ENCODE peak calls at places on chromosomes 2 and 18, in seven cellular contexts. One of them, this sample, is unnamed.

GRCh38 chr2:170711196-170711773 is 3.9 kb upstream of the SP5 start:
- DNase-seq in NCI-H1105: no peak
- DNase-seq in NCI-H2081 treated with DMSO at 0.1 percent for 48 hours: no peak
- DNase-seq in B cell: no peak
- DNase-seq in AG08396: no peak
- DNase-seq in AG09309: no peak
- DNase-seq in activated naive CD4-positive, alpha-beta T cell: no peak
- DNase-seq in this sample: no peak

GRCh38 chr2:176817061-176817565 is 395.5 kb upstream of the HNRNPA3 start:
- DNase-seq in NCI-H2081 treated with DMSO at 0.1 percent for 48 hours: peak
- DNase-seq in AG09309: no peak
- DNase-seq in AG08396: peak
- DNase-seq in NCI-H1105: peak
- DNase-seq in B cell: no peak
- DNase-seq in activated naive CD4-positive, alpha-beta T cell: no peak
- DNase-seq in this sample: no peak

GRCh38 chr2:156986339-156986988 is 271.0 kb upstream of the GALNT5 start:
- DNase-seq in AG08396: no peak
- DNase-seq in NCI-H1105: no peak
- DNase-seq in NCI-H2081 treated with DMSO at 0.1 percent for 48 hours: no peak
- DNase-seq in activated naive CD4-positive, alpha-beta T cell: no peak
- DNase-seq in B cell: no peak
- DNase-seq in AG09309: no peak
- DNase-seq in this sample: no peak

GRCh38 chr2:152635635-152636298 is 81.5 kb downstream of the PRPF40A start:
- DNase-seq in NCI-H1105: peak
- DNase-seq in NCI-H2081 treated with DMSO at 0.1 percent for 48 hours: no peak
- DNase-seq in AG08396: peak
- DNase-seq in activated naive CD4-positive, alpha-beta T cell: peak
- DNase-seq in AG09309: no peak
- DNase-seq in B cell: peak
- DNase-seq in this sample: peak

GRCh38 chr18:3162181-3162580 is 57.6 kb downstream of the MYOM1 start:
- DNase-seq in NCI-H2081 treated with DMSO at 0.1 percent for 48 hours: no peak
- DNase-seq in activated naive CD4-positive, alpha-beta T cell: no peak
- DNase-seq in AG08396: no peak
- DNase-seq in NCI-H1105: no peak
- DNase-seq in AG09309: no peak
- DNase-seq in B cell: no peak
- DNase-seq in this sample: no peak

GRCh38 chr2:226079677-226080076 is 680.2 kb downstream of the NYAP2 start:
- DNase-seq in AG09309: peak
- DNase-seq in AG08396: peak
- DNase-seq in NCI-H2081 treated with DMSO at 0.1 percent for 48 hours: no peak
- DNase-seq in B cell: no peak
- DNase-seq in NCI-H1105: no peak
- DNase-seq in activated naive CD4-positive, alpha-beta T cell: no peak
- DNase-seq in this sample: peak

GRCh38 chr18:56902653-56903052 is 244.2 kb upstream of the BOD1L2 start:
- DNase-seq in NCI-H1105: no peak
- DNase-seq in B cell: no peak
- DNase-seq in AG09309: no peak
- DNase-seq in NCI-H2081 treated with DMSO at 0.1 percent for 48 hours: no peak
- DNase-seq in activated naive CD4-positive, alpha-beta T cell: no peak
- DNase-seq in AG08396: no peak
- DNase-seq in this sample: no peak

GRCh38 chr2:100289020-100289419 is 33.3 kb downstream of the LONRF2 start:
- DNase-seq in B cell: no peak
- DNase-seq in activated naive CD4-positive, alpha-beta T cell: no peak
- DNase-seq in AG08396: no peak
- DNase-seq in AG09309: no peak
- DNase-seq in NCI-H1105: no peak
- DNase-seq in NCI-H2081 treated with DMSO at 0.1 percent for 48 hours: no peak
- DNase-seq in this sample: no peak

GRCh38 chr2:128639693-128640092 is 321.0 kb upstream of the HS6ST1 start:
- DNase-seq in NCI-H1105: no peak
- DNase-seq in activated naive CD4-positive, alpha-beta T cell: no peak
- DNase-seq in AG09309: no peak
- DNase-seq in AG08396: no peak
- DNase-seq in B cell: no peak
- DNase-seq in NCI-H2081 treated with DMSO at 0.1 percent for 48 hours: no peak
- DNase-seq in this sample: peak

GRCh38 chr2:205889073-205889472 is 196.9 kb downstream of the INO80D start:
- DNase-seq in AG08396: no peak
- DNase-seq in NCI-H1105: no peak
- DNase-seq in AG09309: no peak
- DNase-seq in activated naive CD4-positive, alpha-beta T cell: no peak
- DNase-seq in NCI-H2081 treated with DMSO at 0.1 percent for 48 hours: no peak
- DNase-seq in B cell: no peak
- DNase-seq in this sample: no peak

GRCh38 chr2:196314780-196315179 is 143.4 kb upstream of the STK17B start:
- DNase-seq in activated naive CD4-positive, alpha-beta T cell: no peak
- DNase-seq in AG08396: no peak
- DNase-seq in AG09309: no peak
- DNase-seq in B cell: no peak
- DNase-seq in NCI-H1105: no peak
- DNase-seq in NCI-H2081 treated with DMSO at 0.1 percent for 48 hours: no peak
- DNase-seq in this sample: no peak

GRCh38 chr2:72719416-72719815 is 106.4 kb downstream of the EXOC6B start:
- DNase-seq in activated naive CD4-positive, alpha-beta T cell: no peak
- DNase-seq in AG09309: no peak
- DNase-seq in B cell: no peak
- DNase-seq in AG08396: no peak
- DNase-seq in NCI-H1105: no peak
- DNase-seq in NCI-H2081 treated with DMSO at 0.1 percent for 48 hours: no peak
- DNase-seq in this sample: no peak

GRCh38 chr2:224359569-224359968 is 42.3 kb downstream of the FAM124B start:
- DNase-seq in AG09309: no peak
- DNase-seq in AG08396: no peak
- DNase-seq in activated naive CD4-positive, alpha-beta T cell: no peak
- DNase-seq in NCI-H1105: no peak
- DNase-seq in NCI-H2081 treated with DMSO at 0.1 percent for 48 hours: no peak
- DNase-seq in B cell: no peak
- DNase-seq in this sample: no peak

GRCh38 chr18:79513381-79514081 is 117.8 kb downstream of the NFATC1 start:
- DNase-seq in AG09309: no peak
- DNase-seq in NCI-H2081 treated with DMSO at 0.1 percent for 48 hours: no peak
- DNase-seq in NCI-H1105: no peak
- DNase-seq in AG08396: no peak
- DNase-seq in activated naive CD4-positive, alpha-beta T cell: no peak
- DNase-seq in B cell: peak
- DNase-seq in this sample: peak

GRCh38 chr2:121338281-121338680 is 53.3 kb upstream of the TFCP2L1 start:
- DNase-seq in AG08396: no peak
- DNase-seq in activated naive CD4-positive, alpha-beta T cell: no peak
- DNase-seq in AG09309: no peak
- DNase-seq in B cell: no peak
- DNase-seq in NCI-H1105: no peak
- DNase-seq in NCI-H2081 treated with DMSO at 0.1 percent for 48 hours: no peak
- DNase-seq in this sample: no peak

GRCh38 chr2:38178556-38179419 is 102.8 kb upstream of the CYP1B1 start:
- DNase-seq in B cell: no peak
- DNase-seq in NCI-H2081 treated with DMSO at 0.1 percent for 48 hours: no peak
- DNase-seq in AG08396: peak
- DNase-seq in AG09309: no peak
- DNase-seq in NCI-H1105: no peak
- DNase-seq in activated naive CD4-positive, alpha-beta T cell: no peak
- DNase-seq in this sample: peak

GRCh38 chr2:23213196-23213595 is 171.8 kb upstream of the KLHL29 start:
- DNase-seq in AG08396: no peak
- DNase-seq in activated naive CD4-positive, alpha-beta T cell: no peak
- DNase-seq in NCI-H2081 treated with DMSO at 0.1 percent for 48 hours: no peak
- DNase-seq in NCI-H1105: no peak
- DNase-seq in AG09309: no peak
- DNase-seq in B cell: no peak
- DNase-seq in this sample: no peak

GRCh38 chr18:28760299-28760698 is 583.4 kb upstream of the CDH2 start:
- DNase-seq in NCI-H2081 treated with DMSO at 0.1 percent for 48 hours: no peak
- DNase-seq in activated naive CD4-positive, alpha-beta T cell: no peak
- DNase-seq in B cell: no peak
- DNase-seq in AG09309: no peak
- DNase-seq in AG08396: no peak
- DNase-seq in NCI-H1105: no peak
- DNase-seq in this sample: no peak

GRCh38 chr2:120589782-120590608 is 145.7 kb upstream of the GLI2 start:
- DNase-seq in NCI-H1105: no peak
- DNase-seq in AG09309: peak
- DNase-seq in AG08396: peak
- DNase-seq in activated naive CD4-positive, alpha-beta T cell: no peak
- DNase-seq in B cell: no peak
- DNase-seq in NCI-H2081 treated with DMSO at 0.1 percent for 48 hours: no peak
- DNase-seq in this sample: no peak

GRCh38 chr18:31679133-31679731 is 5.1 kb downstream of the B4GALT6 start:
- DNase-seq in NCI-H1105: no peak
- DNase-seq in B cell: no peak
- DNase-seq in NCI-H2081 treated with DMSO at 0.1 percent for 48 hours: no peak
- DNase-seq in AG08396: no peak
- DNase-seq in AG09309: no peak
- DNase-seq in activated naive CD4-positive, alpha-beta T cell: no peak
- DNase-seq in this sample: no peak

GRCh38 chr18:77132369-77133050 is at the start of gene MBP:
- DNase-seq in activated naive CD4-positive, alpha-beta T cell: peak
- DNase-seq in AG09309: no peak
- DNase-seq in NCI-H1105: peak
- DNase-seq in AG08396: peak
- DNase-seq in NCI-H2081 treated with DMSO at 0.1 percent for 48 hours: no peak
- DNase-seq in B cell: peak
- DNase-seq in this sample: peak

GRCh38 chr18:51151568-51152511 is 45.6 kb downstream of the MEX3C start:
- DNase-seq in AG09309: no peak
- DNase-seq in activated naive CD4-positive, alpha-beta T cell: peak
- DNase-seq in AG08396: no peak
- DNase-seq in NCI-H1105: no peak
- DNase-seq in B cell: peak
- DNase-seq in NCI-H2081 treated with DMSO at 0.1 percent for 48 hours: no peak
- DNase-seq in this sample: no peak

GRCh38 chr2:3604207-3604877 is 9.4 kb downstream of the COLEC11 start:
- DNase-seq in AG09309: no peak
- DNase-seq in NCI-H2081 treated with DMSO at 0.1 percent for 48 hours: no peak
- DNase-seq in activated naive CD4-positive, alpha-beta T cell: no peak
- DNase-seq in NCI-H1105: no peak
- DNase-seq in B cell: no peak
- DNase-seq in AG08396: no peak
- DNase-seq in this sample: peak

GRCh38 chr2:215421859-215422461 is 13.9 kb downstream of the FN1 start:
- DNase-seq in AG08396: no peak
- DNase-seq in activated naive CD4-positive, alpha-beta T cell: no peak
- DNase-seq in AG09309: no peak
- DNase-seq in B cell: no peak
- DNase-seq in NCI-H1105: no peak
- DNase-seq in NCI-H2081 treated with DMSO at 0.1 percent for 48 hours: no peak
- DNase-seq in this sample: no peak

GRCh38 chr2:127003028-127003800 is 103.7 kb downstream of the BIN1 start:
- DNase-seq in AG08396: no peak
- DNase-seq in NCI-H1105: no peak
- DNase-seq in AG09309: no peak
- DNase-seq in activated naive CD4-positive, alpha-beta T cell: no peak
- DNase-seq in NCI-H2081 treated with DMSO at 0.1 percent for 48 hours: no peak
- DNase-seq in B cell: no peak
- DNase-seq in this sample: no peak

GRCh38 chr2:121309801-121310200 is 24.8 kb upstream of the TFCP2L1 start:
- DNase-seq in B cell: no peak
- DNase-seq in AG09309: no peak
- DNase-seq in NCI-H1105: no peak
- DNase-seq in AG08396: no peak
- DNase-seq in activated naive CD4-positive, alpha-beta T cell: no peak
- DNase-seq in NCI-H2081 treated with DMSO at 0.1 percent for 48 hours: no peak
- DNase-seq in this sample: no peak

GRCh38 chr2:66925128-66925527 is 472.0 kb upstream of the ETAA1 start:
- DNase-seq in NCI-H2081 treated with DMSO at 0.1 percent for 48 hours: no peak
- DNase-seq in activated naive CD4-positive, alpha-beta T cell: no peak
- DNase-seq in AG09309: no peak
- DNase-seq in NCI-H1105: no peak
- DNase-seq in B cell: no peak
- DNase-seq in AG08396: peak
- DNase-seq in this sample: no peak

GRCh38 chr2:235626658-235627057 is 132.8 kb downstream of the AGAP1 start:
- DNase-seq in AG09309: no peak
- DNase-seq in NCI-H1105: no peak
- DNase-seq in NCI-H2081 treated with DMSO at 0.1 percent for 48 hours: no peak
- DNase-seq in AG08396: no peak
- DNase-seq in B cell: no peak
- DNase-seq in activated naive CD4-positive, alpha-beta T cell: no peak
- DNase-seq in this sample: no peak

GRCh38 chr18:47531759-47532158 is 280.3 kb upstream of the SKOR2 start:
- DNase-seq in AG09309: no peak
- DNase-seq in NCI-H2081 treated with DMSO at 0.1 percent for 48 hours: no peak
- DNase-seq in activated naive CD4-positive, alpha-beta T cell: no peak
- DNase-seq in B cell: no peak
- DNase-seq in AG08396: no peak
- DNase-seq in NCI-H1105: no peak
- DNase-seq in this sample: no peak

GRCh38 chr18:51070545-51070944 is 40.5 kb downstream of the SMAD4 start:
- DNase-seq in NCI-H2081 treated with DMSO at 0.1 percent for 48 hours: no peak
- DNase-seq in NCI-H1105: no peak
- DNase-seq in activated naive CD4-positive, alpha-beta T cell: no peak
- DNase-seq in AG09309: peak
- DNase-seq in B cell: no peak
- DNase-seq in AG08396: peak
- DNase-seq in this sample: no peak

GRCh38 chr18:28637897-28638296 is 461.0 kb upstream of the CDH2 start:
- DNase-seq in NCI-H2081 treated with DMSO at 0.1 percent for 48 hours: no peak
- DNase-seq in NCI-H1105: no peak
- DNase-seq in AG08396: no peak
- DNase-seq in B cell: no peak
- DNase-seq in activated naive CD4-positive, alpha-beta T cell: no peak
- DNase-seq in AG09309: no peak
- DNase-seq in this sample: peak

GRCh38 chr2:120442923-120443571 is 97.1 kb downstream of the INHBB start:
- DNase-seq in B cell: no peak
- DNase-seq in activated naive CD4-positive, alpha-beta T cell: no peak
- DNase-seq in NCI-H2081 treated with DMSO at 0.1 percent for 48 hours: no peak
- DNase-seq in NCI-H1105: no peak
- DNase-seq in AG08396: no peak
- DNase-seq in AG09309: no peak
- DNase-seq in this sample: peak

GRCh38 chr2:207512356-207512755 is 17.4 kb upstream of the CREB1 start:
- DNase-seq in AG09309: no peak
- DNase-seq in AG08396: no peak
- DNase-seq in activated naive CD4-positive, alpha-beta T cell: no peak
- DNase-seq in NCI-H2081 treated with DMSO at 0.1 percent for 48 hours: no peak
- DNase-seq in NCI-H1105: no peak
- DNase-seq in B cell: no peak
- DNase-seq in this sample: no peak

GRCh38 chr18:66495844-66496243 is 108.0 kb downstream of the CDH19 start:
- DNase-seq in activated naive CD4-positive, alpha-beta T cell: no peak
- DNase-seq in AG09309: no peak
- DNase-seq in NCI-H1105: peak
- DNase-seq in B cell: no peak
- DNase-seq in AG08396: no peak
- DNase-seq in NCI-H2081 treated with DMSO at 0.1 percent for 48 hours: peak
- DNase-seq in this sample: peak

This sample was measured in testis.